ENCODE peak calls at places on chromosomes 4 and X, in six cellular contexts. K is fibroblast of lung, M is progenitor cell of endocrine pancreas, G is astrocyte of the cerebellum, J is GM13976, N is AG04450. X is an unnamed sample.

GRCh38 chr4:23685481-23685880 is 204.4 kb downstream of the PPARGC1A start:
- DNase-seq in J (no peak), N (no peak), G (no peak), K (no peak), M (no peak), X (no peak)

GRCh38 chrX:153494061-153494460 is 719 bp upstream of the BGN start:
- DNase-seq in K (no peak), N (no peak), G (no peak), M (no peak), J (no peak), X (no peak)

GRCh38 chr4:111847256-111848108 is 297.8 kb upstream of the FAM241A start:
- DNase-seq in G (no peak), N (no peak), M (no peak), J (no peak), K (peak), X (no peak)

GRCh38 chr4:10347281-10347795 is 109.9 kb downstream of the ZNF518B start:
- DNase-seq in J (no peak), K (no peak), N (no peak), M (no peak), G (no peak), X (no peak)

GRCh38 chrX:120769576-120770341 is 105.9 kb downstream of the CT47B1 start:
- DNase-seq in M (no peak), G (peak), J (peak), N (no peak), K (peak), X (no peak)

GRCh38 chrX:13144927-13145659 is 100.7 kb upstream of the FAM9C start:
- DNase-seq in J (no peak), K (no peak), N (no peak), G (no peak), M (no peak), X (no peak)

GRCh38 chr4:81605278-81605677 is 133.6 kb upstream of the RASGEF1B start:
- DNase-seq in K (no peak), J (no peak), N (no peak), M (no peak), G (no peak), X (no peak)

GRCh38 chr4:184450045-184450444 is 24.3 kb downstream of the IRF2 start:
- DNase-seq in N (peak), G (peak), K (peak), M (no peak), J (no peak), X (no peak)

GRCh38 chr4:103032575-103032974 is 13.1 kb upstream of the SLC9B1 start:
- DNase-seq in J (no peak), G (peak), M (no peak), N (no peak), K (peak), X (no peak)

GRCh38 chr4:176927664-176928063 is 134.9 kb upstream of the VEGFC start:
- DNase-seq in K (peak), N (peak), J (no peak), G (peak), M (no peak), X (no peak)

GRCh38 chr4:176767183-176767582 is 25.5 kb downstream of the VEGFC start:
- DNase-seq in J (no peak), G (peak), N (no peak), M (no peak), K (no peak), X (no peak)

GRCh38 chrX:140190441-140191108 is 225.3 kb upstream of the CXorf66 start:
- DNase-seq in J (no peak), M (no peak), G (peak), N (no peak), K (peak), X (no peak)

GRCh38 chr4:156790866-156791265 is 180.7 kb downstream of the PDGFC start:
- DNase-seq in G (peak), N (no peak), K (peak), M (no peak), J (no peak), X (no peak)

GRCh38 chr4:188254211-188254610 is 115.0 kb downstream of the TRIML1 start:
- DNase-seq in N (no peak), G (no peak), J (no peak), M (no peak), K (no peak), X (no peak)

GRCh38 chrX:24020280-24020876 is 6.6 kb downstream of the KLHL15 start:
- DNase-seq in J (no peak), G (no peak), M (no peak), N (no peak), K (peak), X (no peak)

GRCh38 chrX:30795981-30796958 is 92.8 kb downstream of the TAB3 start:
- DNase-seq in N (no peak), M (no peak), J (no peak), K (no peak), G (no peak), X (no peak)

GRCh38 chr4:137390141-137390540 is 142.2 kb downstream of the PCDH18 start:
- DNase-seq in G (no peak), J (no peak), K (peak), M (no peak), N (no peak), X (no peak)

GRCh38 chr4:3705236-3705987 is 60.8 kb upstream of the ADRA2C start:
- DNase-seq in N (no peak), J (no peak), M (no peak), K (no peak), G (no peak), X (no peak)

GRCh38 chr4:13322681-13323101 is 161.4 kb downstream of the RAB28 start:
- DNase-seq in M (no peak), J (no peak), N (peak), G (peak), K (peak), X (no peak)

GRCh38 chr4:19380600-19380999 is 871.1 kb upstream of the SLIT2 start:
- DNase-seq in J (no peak), N (no peak), K (peak), G (no peak), M (no peak), X (no peak)

GRCh38 chr4:52841707-52842456 is 20.2 kb upstream of the RASL11B start:
- DNase-seq in K (peak), G (no peak), N (no peak), M (no peak), J (no peak), X (no peak)

GRCh38 chr4:86117781-86118302 is 242.0 kb downstream of the MAPK10 start:
- DNase-seq in K (peak), J (no peak), M (no peak), G (peak), N (peak), X (no peak)

GRCh38 chr4:169383724-169384123 is 113.0 kb upstream of the SH3RF1 start:
- DNase-seq in J (no peak), G (peak), M (no peak), N (peak), K (peak), X (no peak)

GRCh38 chrX:113973706-113974105 is 610.2 kb upstream of the HTR2C start:
- DNase-seq in J (no peak), M (no peak), N (no peak), K (no peak), G (no peak), X (no peak)

GRCh38 chrX:81120936-81121351 is 80.8 kb downstream of the HMGN5 start:
- DNase-seq in G (peak), K (peak), N (no peak), J (no peak), M (no peak), X (no peak)

DNA sequence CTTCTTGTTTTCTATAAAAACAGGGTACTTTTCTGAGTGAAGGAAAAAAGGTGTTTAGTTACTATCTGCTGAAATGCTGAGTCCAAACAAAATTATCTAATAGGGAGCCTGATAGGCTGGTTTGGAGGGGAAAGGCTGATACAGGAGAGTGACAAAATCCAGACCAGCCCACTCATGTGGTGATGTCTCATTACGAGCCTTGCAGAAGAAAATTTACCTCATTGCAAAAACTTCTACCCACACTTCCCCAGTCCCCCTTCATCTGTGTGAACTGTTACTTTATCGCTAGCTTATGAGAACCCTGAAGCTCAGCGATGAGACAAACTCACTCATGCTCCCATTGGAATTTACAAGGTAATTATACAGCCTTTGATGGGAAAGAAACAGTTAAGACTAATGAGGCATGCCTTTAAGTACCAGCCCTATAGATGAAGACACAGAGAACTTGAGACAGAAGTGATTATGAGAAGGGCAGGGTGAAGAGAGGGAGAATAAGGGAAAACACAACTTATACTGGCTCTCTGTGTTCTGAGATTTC is 76.1 kb downstream of the ARHGAP6 start:
- DNase-seq in N (no peak), K (no peak), M (no peak), J (no peak), G (no peak), X (no peak)
- TF ChIP-seq CTCF in N (no peak), K (no peak), M (no peak), J (no peak), G (no peak), X (no peak)

DNA sequence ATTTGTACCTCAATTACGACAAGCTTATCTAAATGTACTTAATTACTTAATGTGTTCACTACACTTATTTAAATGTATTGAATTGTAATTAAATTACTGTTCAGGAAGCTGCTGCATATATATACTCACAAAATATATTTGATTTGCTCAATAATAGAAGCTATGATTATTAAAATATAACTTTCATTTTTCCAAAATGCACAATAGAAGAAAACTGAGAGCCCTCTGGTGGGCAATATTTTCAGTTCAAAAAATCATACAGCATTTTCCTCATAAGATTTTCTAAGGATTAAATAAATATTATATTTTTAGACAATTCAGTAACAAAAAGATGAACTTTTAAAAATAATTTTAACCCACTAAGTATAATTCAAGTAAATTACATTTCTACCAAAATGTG is 217.3 kb downstream of the DKK2 start:
- DNase-seq in M (no peak), K (peak), N (no peak), J (no peak), G (no peak), X (no peak)
- TF ChIP-seq CTCF in M (no peak), K (peak), N (peak), J (no peak), G (peak), X (no peak)

DNA sequence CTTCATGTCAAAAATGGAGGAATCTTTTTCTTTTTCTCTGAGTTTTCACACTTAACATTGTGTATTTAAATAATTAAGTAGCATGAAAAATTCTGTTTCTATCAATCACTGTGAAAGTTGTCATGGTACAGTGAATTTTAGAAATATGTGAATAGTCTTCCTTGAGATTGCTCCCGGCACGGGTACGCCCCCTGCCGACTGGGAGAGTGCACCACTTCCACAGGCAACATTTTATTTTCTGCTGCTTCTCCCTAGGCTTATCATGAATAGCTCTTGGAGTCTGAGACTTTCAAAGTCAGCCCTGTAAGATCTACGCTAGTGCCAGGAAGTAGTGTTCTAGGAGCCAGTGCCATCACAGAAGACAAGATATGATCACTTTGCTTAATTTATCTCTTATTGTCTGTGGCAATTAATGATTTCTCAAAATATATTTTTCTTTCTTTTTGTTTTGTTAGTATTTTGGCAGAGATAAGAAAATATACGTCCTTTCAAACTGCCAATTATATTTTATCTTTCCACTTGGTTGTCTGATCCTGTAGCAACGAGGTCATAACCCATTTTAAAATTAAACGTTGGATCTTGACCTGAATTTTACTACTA is 763.8 kb upstream of the AADAT start:
- DNase-seq in N (no peak), M (peak), J (peak), K (no peak), G (peak), X (peak)
- TF ChIP-seq CTCF in N (peak), M (peak), J (peak), K (peak), G (peak), X (peak)

GRCh38 chr4:32037391-32037790 is 1317.2 kb downstream of the PCDH7 start:
- DNase-seq in J (no peak), G (no peak), M (no peak), K (no peak), N (no peak), X (no peak)

DNA sequence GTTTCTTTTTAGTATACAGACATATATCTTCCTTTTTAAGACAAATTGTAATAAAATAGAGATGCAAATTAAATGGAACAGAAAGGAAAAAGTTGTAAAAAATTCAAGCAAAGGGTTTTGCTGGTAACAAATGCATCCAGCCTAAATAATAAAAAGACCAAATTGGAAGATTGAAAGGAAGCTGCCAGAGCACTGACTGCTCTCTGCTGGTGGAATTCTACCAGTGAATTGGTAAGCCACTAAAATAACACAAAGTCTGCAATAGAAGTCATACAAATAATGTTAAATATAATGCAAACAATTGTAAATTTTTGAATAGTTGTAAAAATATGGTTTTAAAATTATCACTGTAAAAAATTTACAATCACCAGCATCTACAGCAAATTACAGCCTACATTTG is 1322.3 kb downstream of the PCDH7 start:
- DNase-seq in G (no peak), J (no peak), K (no peak), N (no peak), M (no peak), X (no peak)
- TF ChIP-seq CTCF in G (no peak), J (no peak), K (no peak), N (no peak), M (no peak), X (no peak)

GRCh38 chr4:37245391-37245954 is 930 bp downstream of the NWD2 start:
- DNase-seq in M (no peak), N (no peak), G (no peak), J (no peak), K (no peak), X (no peak)

GRCh38 chr4:37243061-37243460 is 1.5 kb upstream of the NWD2 start:
- DNase-seq in G (no peak), K (no peak), M (no peak), J (no peak), N (no peak), X (no peak)

GRCh38 chr4:37241646-37242045 is 2.9 kb upstream of the NWD2 start:
- DNase-seq in K (no peak), G (no peak), N (no peak), J (no peak), M (no peak), X (no peak)

GRCh38 chr4:37244583-37245390 is at the start of gene NWD2:
- DNase-seq in K (no peak), N (no peak), J (peak), M (peak), G (no peak), X (no peak)

DNA sequence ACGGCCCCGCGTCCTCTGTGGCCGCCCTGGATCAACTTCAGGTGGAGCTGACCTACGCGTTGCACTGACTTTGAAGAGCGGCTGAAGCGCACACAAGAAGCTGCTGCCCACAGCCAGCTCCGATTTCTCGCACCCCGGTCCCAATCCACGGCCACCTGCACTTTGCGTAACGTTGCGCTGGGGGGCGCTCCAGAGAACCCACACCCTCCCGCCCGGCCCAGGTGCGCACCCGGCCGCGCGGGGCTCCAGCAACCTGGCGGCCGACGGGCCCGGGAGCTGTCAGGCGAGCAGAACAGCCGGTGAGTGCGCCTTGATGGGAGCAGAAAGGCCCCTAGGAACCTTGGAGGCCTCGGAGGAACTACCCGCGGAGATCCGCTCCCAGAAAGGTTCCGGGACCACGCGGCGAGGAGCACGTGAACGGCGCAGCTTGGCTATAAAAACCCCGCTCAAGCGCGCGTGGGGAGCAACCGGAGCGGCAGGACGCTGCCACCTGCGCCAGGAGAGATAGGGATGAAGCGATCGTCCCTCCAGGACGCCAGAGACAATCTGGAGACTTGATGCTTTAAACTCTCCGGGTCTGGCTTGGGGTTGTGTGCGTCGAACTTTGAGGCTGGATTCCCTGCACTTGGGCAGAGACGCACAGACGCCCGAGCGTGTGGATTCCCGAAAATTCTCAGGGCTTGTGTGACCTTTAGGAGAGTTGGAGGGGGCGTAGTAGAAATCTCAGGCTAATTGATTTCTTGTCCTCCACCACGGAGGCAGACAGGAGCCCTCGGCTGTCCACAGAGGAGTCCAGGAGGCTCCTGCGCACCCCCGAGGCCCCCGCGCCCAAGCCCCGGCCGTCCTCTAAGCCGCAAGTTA is 591 bp upstream of the NWD2 start:
- DNase-seq in J (peak), G (no peak), K (no peak), M (peak), N (no peak), X (no peak)
- TF ChIP-seq CTCF in J (no peak), G (no peak), K (no peak), M (peak), N (no peak), X (peak)

X was measured in GM12864.